ENCODE peak calls at places on chromosomes 13 and 19, in six cellular contexts. T is lower lobe of right lung; M is fibroblast of lung; S is foreskin keratinocyte; N is progenitor cell of endocrine pancreas; X is CD8-positive, alpha-beta T cell. W is an unnamed sample.

GRCh38 chr19:48400018-48400742 is 6.7 kb downstream of the GRIN2D start:
- DNase-seq in T (peak), M (peak), S (peak), N (no peak), X (no peak), W (peak)

GRCh38 chr13:91647361-91647970 is 249.0 kb downstream of the GPC5 start:
- DNase-seq in T (no peak), M (peak), S (peak), N (peak), X (no peak), W (no peak)

GRCh38 chr19:49560358-49560900 is 19.9 kb downstream of the NOSIP start:
- DNase-seq in T (no peak), M (no peak), S (no peak), N (no peak), X (no peak), W (no peak)

GRCh38 chr13:79973533-79973963 is 367.4 kb downstream of the SPRY2 start:
- DNase-seq in T (no peak), M (no peak), S (no peak), N (no peak), X (no peak), W (no peak)

GRCh38 chr13:112819816-112820215 is 130.0 kb downstream of the ATP11A start:
- DNase-seq in T (no peak), M (no peak), S (no peak), N (no peak), X (no peak), W (no peak)

GRCh38 chr19:1648926-1649541 is 3.4 kb downstream of the TCF3 start:
- DNase-seq in T (no peak), M (no peak), S (no peak), N (no peak), X (no peak), W (peak)

GRCh38 chr19:48724796-48725753 is 5.5 kb upstream of the MAMSTR start:
- DNase-seq in T (no peak), M (peak), S (peak), N (no peak), X (no peak), W (no peak)

GRCh38 chr19:6092329-6093286 is 17.7 kb downstream of the RFX2 start:
- DNase-seq in T (peak), M (peak), S (peak), N (peak), X (no peak), W (no peak)

GRCh38 chr19:3982701-3983541 is 2.3 kb downstream of the EEF2 start:
- DNase-seq in T (no peak), M (peak), S (peak), N (no peak), X (no peak), W (no peak)

GRCh38 chr19:48095637-48096175 is 14.9 kb downstream of the PLA2G4C start:
- DNase-seq in T (no peak), M (no peak), S (no peak), N (no peak), X (no peak), W (no peak)

GRCh38 chr19:2246801-2247361 is 2.2 kb upstream of the AMH start:
- DNase-seq in T (no peak), M (peak), S (no peak), N (no peak), X (no peak), W (no peak)

GRCh38 chr13:48843630-48844380 is 131.9 kb upstream of the FNDC3A start:
- DNase-seq in T (no peak), M (no peak), S (no peak), N (no peak), X (no peak), W (no peak)

GRCh38 chr13:46735425-46735824 is 61.5 kb downstream of the ESD start:
- DNase-seq in T (no peak), M (no peak), S (no peak), N (no peak), X (no peak), W (no peak)

GRCh38 chr19:7908742-7909461 is 5.2 kb downstream of the MAP2K7 start:
- DNase-seq in T (no peak), M (no peak), S (no peak), N (no peak), X (no peak), W (no peak)

GRCh38 chr13:40809471-40809870 is 20.1 kb downstream of the SLC25A15 start:
- DNase-seq in T (no peak), M (no peak), S (no peak), N (no peak), X (no peak), W (no peak)

GRCh38 chr13:114063545-114064515 is 68.6 kb downstream of the RASA3 start:
- DNase-seq in T (peak), M (peak), S (no peak), N (no peak), X (no peak), W (no peak)

GRCh38 chr19:33214621-33215020 is 11.0 kb downstream of the SLC7A10 start:
- DNase-seq in T (no peak), M (peak), S (no peak), N (no peak), X (no peak), W (no peak)

GRCh38 chr13:95226051-95226450 is 75.2 kb downstream of the ABCC4 start:
- DNase-seq in T (no peak), M (no peak), S (no peak), N (no peak), X (no peak), W (no peak)

GRCh38 chr13:106028916-106029315 is 506.5 kb downstream of the EFNB2 start:
- DNase-seq in T (no peak), M (no peak), S (peak), N (no peak), X (no peak), W (no peak)

GRCh38 chr19:32233885-32234284 is 111.5 kb upstream of the ZNF507 start:
- DNase-seq in T (no peak), M (no peak), S (no peak), N (no peak), X (no peak), W (no peak)

GRCh38 chr19:8512115-8512967 is 1.6 kb downstream of the ZNF414 start:
- DNase-seq in T (no peak), M (no peak), S (peak), N (no peak), X (no peak), W (no peak)

GRCh38 chr13:42996584-42996983 is 4.5 kb upstream of the EPSTI1 start:
- DNase-seq in T (no peak), M (peak), S (peak), N (no peak), X (no peak), W (no peak)

GRCh38 chr13:106523566-106523965 is 11.9 kb downstream of the EFNB2 start:
- DNase-seq in T (no peak), M (peak), S (peak), N (no peak), X (no peak), W (no peak)

GRCh38 chr19:54364775-54365257 is at the start of gene LAIR1:
- DNase-seq in T (peak), M (no peak), S (no peak), N (no peak), X (peak), W (no peak)

GRCh38 chr13:36421447-36421846 is 10.8 kb upstream of the CCNA1 start:
- DNase-seq in T (no peak), M (no peak), S (no peak), N (no peak), X (no peak), W (no peak)

GRCh38 chr19:1089126-1089771 is 5.9 kb downstream of the POLR2E start:
- DNase-seq in T (no peak), M (no peak), S (no peak), N (no peak), X (no peak), W (peak)

GRCh38 chr19:55454787-55455243 is 6.6 kb downstream of the ISOC2 start:
- DNase-seq in T (no peak), M (peak), S (no peak), N (no peak), X (no peak), W (no peak)

GRCh38 chr19:36851898-36852297 is 1.2 kb downstream of the ZNF345 start:
- DNase-seq in T (no peak), M (no peak), S (no peak), N (no peak), X (no peak), W (no peak)

GRCh38 chr13:79628463-79628862 is 147.5 kb downstream of the NDFIP2 start:
- DNase-seq in T (no peak), M (no peak), S (no peak), N (no peak), X (no peak), W (no peak)

GRCh38 chr19:49149652-49150105 is 5.5 kb downstream of the HRC start:
- DNase-seq in T (peak), M (peak), S (peak), N (peak), X (no peak), W (no peak)

GRCh38 chr19:18160792-18161690 is 8.1 kb downstream of the PIK3R2 start:
- DNase-seq in T (peak), M (peak), S (no peak), N (peak), X (peak), W (peak)
- TF ChIP-seq CTCF in T (peak), M (peak), S (peak), N (peak), X (peak), W (no peak)

DNA sequence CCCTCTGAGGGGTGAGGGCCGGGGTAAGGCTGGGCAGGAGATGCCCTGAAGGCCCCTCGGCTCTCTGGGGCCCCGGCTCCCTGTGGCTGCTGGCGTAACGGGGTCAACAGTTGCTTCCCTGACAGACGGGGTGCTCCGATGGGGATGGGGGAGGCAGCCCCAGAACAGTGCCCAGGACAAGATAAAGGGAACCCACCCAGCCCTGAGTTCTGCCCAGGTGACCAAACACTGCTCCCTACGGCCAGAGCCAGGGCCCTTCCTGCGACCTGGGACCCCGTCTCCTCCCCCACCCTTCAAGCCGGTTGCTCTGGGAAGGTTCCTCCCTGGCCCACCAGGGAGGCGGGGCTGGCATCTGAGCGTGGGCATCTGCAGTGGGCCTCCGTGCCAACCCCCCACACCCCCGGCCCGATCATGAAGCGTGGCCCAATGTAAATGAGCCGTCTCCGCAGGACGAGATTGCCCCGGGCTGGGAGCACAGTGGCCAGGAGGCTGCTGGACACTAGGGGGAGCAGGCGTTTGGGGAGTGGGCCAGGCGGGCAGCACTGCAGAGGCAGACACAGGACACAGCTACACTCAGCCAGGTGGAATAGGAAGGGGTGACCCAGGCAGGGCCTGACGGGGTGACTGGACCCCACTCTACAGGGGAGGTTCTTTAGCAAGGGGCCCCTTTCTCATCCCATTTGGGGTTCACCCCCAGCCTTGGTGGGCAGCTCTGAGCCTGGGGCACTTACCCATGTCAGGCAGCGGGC is 1.1 kb upstream of the NKPD1 start:
- DNase-seq in T (no peak), M (peak), S (no peak), N (peak), X (no peak), W (no peak)
- TF ChIP-seq CTCF in T (peak), M (peak), S (peak), N (peak), X (no peak), W (no peak)

GRCh38 chr13:98557934-98558630 is 18.8 kb downstream of the STK24 start:
- DNase-seq in T (no peak), M (no peak), S (no peak), N (no peak), X (no peak), W (no peak)
- TF ChIP-seq CTCF in T (no peak), M (no peak), S (no peak), N (no peak), X (no peak), W (no peak)

DNA sequence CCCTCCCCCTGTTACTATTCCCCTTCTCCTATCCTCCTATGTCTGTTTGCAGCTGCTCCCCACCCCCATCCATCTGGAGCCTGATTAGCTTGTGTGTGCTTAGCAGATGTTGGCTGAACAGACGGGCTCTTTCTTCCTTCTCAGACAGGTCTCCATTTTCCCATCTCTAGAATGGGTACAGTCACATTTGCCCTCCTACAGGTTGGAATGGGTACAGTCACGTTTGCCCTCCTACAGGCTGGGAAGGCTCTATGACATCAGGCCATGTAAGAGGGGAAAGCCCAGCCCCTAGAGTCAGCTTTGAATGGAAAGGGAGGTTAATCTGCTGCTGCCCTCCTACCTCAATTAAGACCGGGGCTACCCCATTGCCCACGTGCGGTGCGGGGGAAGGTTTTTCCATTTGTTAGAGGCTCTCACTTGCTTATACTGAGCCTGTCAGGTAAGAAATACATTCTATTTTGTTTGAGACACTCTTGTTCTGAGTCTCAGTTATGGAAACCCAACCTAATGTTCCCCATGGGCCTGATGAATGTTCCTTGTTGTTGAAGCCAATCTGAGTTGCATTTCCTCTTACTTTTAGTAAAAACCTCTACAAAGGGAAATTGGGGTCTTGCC is 2.2 kb upstream of the CLEC17A start:
- DNase-seq in T (no peak), M (no peak), S (no peak), N (no peak), X (no peak), W (no peak)
- TF ChIP-seq CTCF in T (no peak), M (no peak), S (no peak), N (no peak), X (no peak), W (no peak)

GRCh38 chr13:51229141-51229540 is 6.9 kb downstream of the FAM124A start:
- DNase-seq in T (no peak), M (no peak), S (no peak), N (no peak), X (no peak), W (no peak)

GRCh38 chr13:51230473-51231105 is 8.4 kb downstream of the FAM124A start:
- DNase-seq in T (no peak), M (peak), S (no peak), N (no peak), X (no peak), W (no peak)

GRCh38 chr13:51233117-51233826 is 11.1 kb downstream of the FAM124A start:
- DNase-seq in T (no peak), M (no peak), S (no peak), N (no peak), X (no peak), W (no peak)

GRCh38 chr13:51231456-51231855 is 9.3 kb downstream of the FAM124A start:
- DNase-seq in T (no peak), M (no peak), S (no peak), N (no peak), X (no peak), W (no peak)

GRCh38 chr13:51229731-51230130 is 7.5 kb downstream of the FAM124A start:
- DNase-seq in T (no peak), M (no peak), S (no peak), N (no peak), X (no peak), W (no peak)
- TF ChIP-seq CTCF in T (no peak), M (no peak), S (no peak), N (no peak), X (no peak), W (no peak)

GRCh38 chr13:72983085-72983768 is 75.6 kb upstream of the KLF5 start:
- DNase-seq in T (peak), M (peak), S (peak), N (no peak), X (no peak), W (no peak)
- TF ChIP-seq CTCF in T (no peak), M (no peak), S (no peak), N (no peak), X (no peak), W (no peak)

GRCh38 chr19:18059902-18060301 is 26.8 kb downstream of the IL12RB1 start:
- DNase-seq in T (no peak), M (no peak), S (no peak), N (no peak), X (no peak), W (no peak)

GRCh38 chr19:18060472-18060871 is 26.3 kb downstream of the IL12RB1 start:
- DNase-seq in T (no peak), M (no peak), S (no peak), N (no peak), X (no peak), W (no peak)

GRCh38 chr19:18059297-18059696 is 27.4 kb downstream of the IL12RB1 start:
- DNase-seq in T (no peak), M (no peak), S (no peak), N (no peak), X (no peak), W (no peak)

GRCh38 chr19:18057557-18057956 is 29.2 kb downstream of the IL12RB1 start:
- DNase-seq in T (no peak), M (peak), S (no peak), N (no peak), X (no peak), W (no peak)

GRCh38 chr19:18058208-18059009 is 28.3 kb downstream of the IL12RB1 start:
- DNase-seq in T (peak), M (peak), S (peak), N (peak), X (peak), W (peak)
- TF ChIP-seq CTCF in T (peak), M (peak), S (peak), N (peak), X (peak), W (peak)

GRCh38 chr19:27774337-27774736 is 1438.6 kb downstream of the UQCRFS1 start:
- DNase-seq in T (no peak), M (no peak), S (no peak), N (no peak), X (no peak), W (no peak)
- TF ChIP-seq CTCF in T (no peak), M (peak), S (peak), N (no peak), X (no peak), W (no peak)

DNA sequence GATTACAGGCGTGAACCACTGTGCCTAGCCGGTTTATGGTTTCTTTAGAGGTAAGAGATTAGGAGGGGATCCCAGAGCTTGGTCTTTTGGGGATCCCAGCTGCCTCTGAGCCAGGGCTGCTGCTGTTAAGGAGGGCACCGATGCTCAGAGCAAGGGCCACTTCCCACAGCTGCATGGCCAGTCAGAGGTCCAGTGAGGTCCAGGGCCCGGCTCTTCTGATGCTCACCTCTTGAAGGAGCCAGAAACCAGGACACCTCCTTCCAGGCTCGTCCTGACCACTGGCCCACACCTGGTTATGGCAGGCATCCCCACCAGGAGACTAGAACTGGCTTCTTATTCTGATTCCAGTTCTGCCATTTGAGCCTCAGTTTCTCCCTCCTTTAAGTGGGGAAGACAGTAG is 149.0 kb downstream of the TEX29 start:
- DNase-seq in T (no peak), M (no peak), S (no peak), N (no peak), X (no peak), W (no peak)
- TF ChIP-seq CTCF in T (no peak), M (no peak), S (no peak), N (no peak), X (no peak), W (no peak)